ENCODE peak calls at places on chromosomes 6 and 20, in eight cellular contexts. One of them, this sample, is unnamed.

GRCh38 chr6:170067257-170067656 is 223.6 kb downstream of the DLL1 start:
- DNase-seq in GDM1: no peak
- DNase-seq in stimulated activated CD4-positive, alpha-beta T cell treated with anti-CD3 and anti-CD28 coated beads, Interleukin-4, amount 100 ng/mL, for 1 hour: no peak
- DNase-seq in activated B cell treated with CpG ODN at 0.5 μM for 24 hours: no peak
- DNase-seq in NCI-H524: peak; percentile 24
- DNase-seq in HCEC 1CT: no peak
- DNase-seq in nephron progenitor cell: no peak
- DNase-seq in astrocyte of the spinal cord: no peak
- DNase-seq in this sample: no peak

GRCh38 chr20:50193851-50194830 is 3.5 kb downstream of the CEBPB start:
- DNase-seq in GDM1: no peak
- DNase-seq in stimulated activated CD4-positive, alpha-beta T cell treated with anti-CD3 and anti-CD28 coated beads, Interleukin-4, amount 100 ng/mL, for 1 hour: no peak
- DNase-seq in activated B cell treated with CpG ODN at 0.5 μM for 24 hours: no peak
- DNase-seq in NCI-H524: no peak
- DNase-seq in HCEC 1CT: no peak
- DNase-seq in nephron progenitor cell: no peak
- DNase-seq in astrocyte of the spinal cord: peak; percentile 9
- DNase-seq in this sample: no peak

GRCh38 chr20:22684072-22684762 is 99.8 kb upstream of the FOXA2 start:
- DNase-seq in GDM1: peak; percentile 67
- DNase-seq in stimulated activated CD4-positive, alpha-beta T cell treated with anti-CD3 and anti-CD28 coated beads, Interleukin-4, amount 100 ng/mL, for 1 hour: no peak
- DNase-seq in activated B cell treated with CpG ODN at 0.5 μM for 24 hours: no peak
- DNase-seq in NCI-H524: peak; percentile 48
- DNase-seq in HCEC 1CT: peak; percentile 49
- DNase-seq in nephron progenitor cell: peak; percentile 75
- DNase-seq in astrocyte of the spinal cord: peak; percentile 55
- DNase-seq in this sample: peak; percentile 76

GRCh38 chr20:17614812-17615644 is 45.2 kb downstream of the DSTN start:
- DNase-seq in GDM1: peak; percentile 31
- DNase-seq in stimulated activated CD4-positive, alpha-beta T cell treated with anti-CD3 and anti-CD28 coated beads, Interleukin-4, amount 100 ng/mL, for 1 hour: no peak
- DNase-seq in activated B cell treated with CpG ODN at 0.5 μM for 24 hours: no peak
- DNase-seq in NCI-H524: no peak
- DNase-seq in HCEC 1CT: no peak
- DNase-seq in nephron progenitor cell: no peak
- DNase-seq in astrocyte of the spinal cord: no peak
- DNase-seq in this sample: no peak

GRCh38 chr20:6838181-6838826 is 70.8 kb downstream of the BMP2 start:
- DNase-seq in GDM1: no peak
- DNase-seq in stimulated activated CD4-positive, alpha-beta T cell treated with anti-CD3 and anti-CD28 coated beads, Interleukin-4, amount 100 ng/mL, for 1 hour: no peak
- DNase-seq in activated B cell treated with CpG ODN at 0.5 μM for 24 hours: no peak
- DNase-seq in NCI-H524: peak; percentile 45
- DNase-seq in HCEC 1CT: no peak
- DNase-seq in nephron progenitor cell: peak; percentile 11
- DNase-seq in astrocyte of the spinal cord: no peak
- DNase-seq in this sample: peak; percentile 3

GRCh38 chr6:117275711-117276110 is 10.4 kb downstream of the VGLL2 start:
- DNase-seq in GDM1: no peak
- DNase-seq in stimulated activated CD4-positive, alpha-beta T cell treated with anti-CD3 and anti-CD28 coated beads, Interleukin-4, amount 100 ng/mL, for 1 hour: no peak
- DNase-seq in activated B cell treated with CpG ODN at 0.5 μM for 24 hours: no peak
- DNase-seq in NCI-H524: no peak
- DNase-seq in HCEC 1CT: no peak
- DNase-seq in nephron progenitor cell: no peak
- DNase-seq in astrocyte of the spinal cord: no peak
- DNase-seq in this sample: no peak

GRCh38 chr6:77463308-77463880 is at the start of gene HTR1B:
- DNase-seq in GDM1: no peak
- DNase-seq in stimulated activated CD4-positive, alpha-beta T cell treated with anti-CD3 and anti-CD28 coated beads, Interleukin-4, amount 100 ng/mL, for 1 hour: no peak
- DNase-seq in activated B cell treated with CpG ODN at 0.5 μM for 24 hours: no peak
- DNase-seq in NCI-H524: no peak
- DNase-seq in HCEC 1CT: peak; percentile 77
- DNase-seq in nephron progenitor cell: peak; percentile 34
- DNase-seq in astrocyte of the spinal cord: peak; percentile 63
- DNase-seq in this sample: no peak

GRCh38 chr6:55180258-55180657 is 5.9 kb downstream of the HCRTR2 start:
- DNase-seq in GDM1: no peak
- DNase-seq in stimulated activated CD4-positive, alpha-beta T cell treated with anti-CD3 and anti-CD28 coated beads, Interleukin-4, amount 100 ng/mL, for 1 hour: no peak
- DNase-seq in activated B cell treated with CpG ODN at 0.5 μM for 24 hours: no peak
- DNase-seq in NCI-H524: no peak
- DNase-seq in HCEC 1CT: no peak
- DNase-seq in nephron progenitor cell: no peak
- DNase-seq in astrocyte of the spinal cord: no peak
- DNase-seq in this sample: no peak

GRCh38 chr6:10558575-10558974 is 37.4 kb downstream of the GCNT2 start:
- DNase-seq in GDM1: no peak
- DNase-seq in stimulated activated CD4-positive, alpha-beta T cell treated with anti-CD3 and anti-CD28 coated beads, Interleukin-4, amount 100 ng/mL, for 1 hour: no peak
- DNase-seq in activated B cell treated with CpG ODN at 0.5 μM for 24 hours: no peak
- DNase-seq in NCI-H524: no peak
- DNase-seq in HCEC 1CT: no peak
- DNase-seq in nephron progenitor cell: no peak
- DNase-seq in astrocyte of the spinal cord: no peak
- DNase-seq in this sample: no peak

GRCh38 chr6:49911252-49911651 is 44.9 kb upstream of the CRISP1 start:
- DNase-seq in GDM1: no peak
- DNase-seq in stimulated activated CD4-positive, alpha-beta T cell treated with anti-CD3 and anti-CD28 coated beads, Interleukin-4, amount 100 ng/mL, for 1 hour: no peak
- DNase-seq in activated B cell treated with CpG ODN at 0.5 μM for 24 hours: no peak
- DNase-seq in NCI-H524: no peak
- DNase-seq in HCEC 1CT: no peak
- DNase-seq in nephron progenitor cell: no peak
- DNase-seq in astrocyte of the spinal cord: no peak
- DNase-seq in this sample: no peak

GRCh38 chr20:38191654-38192053 is 26.6 kb upstream of the TGM2 start:
- DNase-seq in GDM1: no peak
- DNase-seq in stimulated activated CD4-positive, alpha-beta T cell treated with anti-CD3 and anti-CD28 coated beads, Interleukin-4, amount 100 ng/mL, for 1 hour: no peak
- DNase-seq in activated B cell treated with CpG ODN at 0.5 μM for 24 hours: no peak
- DNase-seq in NCI-H524: no peak
- DNase-seq in HCEC 1CT: no peak
- DNase-seq in nephron progenitor cell: no peak
- DNase-seq in astrocyte of the spinal cord: no peak
- DNase-seq in this sample: no peak

GRCh38 chr6:42740725-42741124 is 5.2 kb downstream of the TBCC start:
- DNase-seq in GDM1: no peak
- DNase-seq in stimulated activated CD4-positive, alpha-beta T cell treated with anti-CD3 and anti-CD28 coated beads, Interleukin-4, amount 100 ng/mL, for 1 hour: no peak
- DNase-seq in activated B cell treated with CpG ODN at 0.5 μM for 24 hours: no peak
- DNase-seq in NCI-H524: no peak
- DNase-seq in HCEC 1CT: no peak
- DNase-seq in nephron progenitor cell: no peak
- DNase-seq in astrocyte of the spinal cord: no peak
- DNase-seq in this sample: no peak

GRCh38 chr6:19465240-19465639 is 371.9 kb upstream of the ID4 start:
- DNase-seq in GDM1: no peak
- DNase-seq in stimulated activated CD4-positive, alpha-beta T cell treated with anti-CD3 and anti-CD28 coated beads, Interleukin-4, amount 100 ng/mL, for 1 hour: no peak
- DNase-seq in activated B cell treated with CpG ODN at 0.5 μM for 24 hours: no peak
- DNase-seq in NCI-H524: no peak
- DNase-seq in HCEC 1CT: no peak
- DNase-seq in nephron progenitor cell: peak; percentile 9
- DNase-seq in astrocyte of the spinal cord: no peak
- DNase-seq in this sample: no peak

GRCh38 chr6:22411408-22412105 is 114.7 kb upstream of the PRL start:
- DNase-seq in GDM1: no peak
- DNase-seq in stimulated activated CD4-positive, alpha-beta T cell treated with anti-CD3 and anti-CD28 coated beads, Interleukin-4, amount 100 ng/mL, for 1 hour: no peak
- DNase-seq in activated B cell treated with CpG ODN at 0.5 μM for 24 hours: no peak
- DNase-seq in NCI-H524: no peak
- DNase-seq in HCEC 1CT: peak; percentile 4
- DNase-seq in nephron progenitor cell: no peak
- DNase-seq in astrocyte of the spinal cord: peak; percentile 14
- DNase-seq in this sample: no peak

GRCh38 chr6:89895273-89895874 is 1.1 kb downstream of the GJA10 start:
- DNase-seq in GDM1: peak; percentile 0
- DNase-seq in stimulated activated CD4-positive, alpha-beta T cell treated with anti-CD3 and anti-CD28 coated beads, Interleukin-4, amount 100 ng/mL, for 1 hour: no peak
- DNase-seq in activated B cell treated with CpG ODN at 0.5 μM for 24 hours: no peak
- DNase-seq in NCI-H524: peak; percentile 64
- DNase-seq in HCEC 1CT: peak; percentile 20
- DNase-seq in nephron progenitor cell: peak; percentile 77
- DNase-seq in astrocyte of the spinal cord: peak; percentile 72
- DNase-seq in this sample: peak; percentile 76

GRCh38 chr6:138410972-138411667 is 7.1 kb downstream of the HEBP2 start:
- DNase-seq in GDM1: peak; percentile 45
- DNase-seq in stimulated activated CD4-positive, alpha-beta T cell treated with anti-CD3 and anti-CD28 coated beads, Interleukin-4, amount 100 ng/mL, for 1 hour: no peak
- DNase-seq in activated B cell treated with CpG ODN at 0.5 μM for 24 hours: no peak
- DNase-seq in NCI-H524: no peak
- DNase-seq in HCEC 1CT: peak; percentile 89
- DNase-seq in nephron progenitor cell: no peak
- DNase-seq in astrocyte of the spinal cord: peak; percentile 50
- DNase-seq in this sample: peak; percentile 36

GRCh38 chr6:128826606-128827005 is 56.3 kb upstream of the LAMA2 start:
- DNase-seq in GDM1: no peak
- DNase-seq in stimulated activated CD4-positive, alpha-beta T cell treated with anti-CD3 and anti-CD28 coated beads, Interleukin-4, amount 100 ng/mL, for 1 hour: no peak
- DNase-seq in activated B cell treated with CpG ODN at 0.5 μM for 24 hours: no peak
- DNase-seq in NCI-H524: no peak
- DNase-seq in HCEC 1CT: no peak
- DNase-seq in nephron progenitor cell: no peak
- DNase-seq in astrocyte of the spinal cord: no peak
- DNase-seq in this sample: no peak

GRCh38 chr20:60069626-60070025 is 111.4 kb downstream of the CDH26 start:
- DNase-seq in GDM1: no peak
- DNase-seq in stimulated activated CD4-positive, alpha-beta T cell treated with anti-CD3 and anti-CD28 coated beads, Interleukin-4, amount 100 ng/mL, for 1 hour: no peak
- DNase-seq in activated B cell treated with CpG ODN at 0.5 μM for 24 hours: no peak
- DNase-seq in NCI-H524: no peak
- DNase-seq in HCEC 1CT: no peak
- DNase-seq in nephron progenitor cell: no peak
- DNase-seq in astrocyte of the spinal cord: no peak
- DNase-seq in this sample: no peak

GRCh38 chr6:2186516-2186915 is 58.9 kb downstream of the GMDS start:
- DNase-seq in GDM1: no peak
- DNase-seq in stimulated activated CD4-positive, alpha-beta T cell treated with anti-CD3 and anti-CD28 coated beads, Interleukin-4, amount 100 ng/mL, for 1 hour: no peak
- DNase-seq in activated B cell treated with CpG ODN at 0.5 μM for 24 hours: no peak
- DNase-seq in NCI-H524: no peak
- DNase-seq in HCEC 1CT: no peak
- DNase-seq in nephron progenitor cell: no peak
- DNase-seq in astrocyte of the spinal cord: no peak
- DNase-seq in this sample: no peak

GRCh38 chr6:101803146-101803545 is 409.6 kb downstream of the GRIK2 start:
- DNase-seq in GDM1: no peak
- DNase-seq in stimulated activated CD4-positive, alpha-beta T cell treated with anti-CD3 and anti-CD28 coated beads, Interleukin-4, amount 100 ng/mL, for 1 hour: no peak
- DNase-seq in activated B cell treated with CpG ODN at 0.5 μM for 24 hours: no peak
- DNase-seq in NCI-H524: no peak
- DNase-seq in HCEC 1CT: peak; percentile 26
- DNase-seq in nephron progenitor cell: no peak
- DNase-seq in astrocyte of the spinal cord: peak; percentile 19
- DNase-seq in this sample: peak; percentile 59

GRCh38 chr6:40486576-40486975 is 100.6 kb downstream of the LRFN2 start:
- DNase-seq in GDM1: no peak
- DNase-seq in stimulated activated CD4-positive, alpha-beta T cell treated with anti-CD3 and anti-CD28 coated beads, Interleukin-4, amount 100 ng/mL, for 1 hour: no peak
- DNase-seq in activated B cell treated with CpG ODN at 0.5 μM for 24 hours: no peak
- DNase-seq in NCI-H524: peak; percentile 33
- DNase-seq in HCEC 1CT: no peak
- DNase-seq in nephron progenitor cell: no peak
- DNase-seq in astrocyte of the spinal cord: no peak
- DNase-seq in this sample: no peak

GRCh38 chr20:40673442-40673841 is 15.6 kb downstream of the MAFB start:
- DNase-seq in GDM1: no peak
- DNase-seq in stimulated activated CD4-positive, alpha-beta T cell treated with anti-CD3 and anti-CD28 coated beads, Interleukin-4, amount 100 ng/mL, for 1 hour: no peak
- DNase-seq in activated B cell treated with CpG ODN at 0.5 μM for 24 hours: no peak
- DNase-seq in NCI-H524: no peak
- DNase-seq in HCEC 1CT: no peak
- DNase-seq in nephron progenitor cell: no peak
- DNase-seq in astrocyte of the spinal cord: no peak
- DNase-seq in this sample: no peak